ENCODE peak calls at places on chromosomes 16 and 17, in seven cellular contexts. One of them, this sample, is unnamed. For H3K4me1, the result is how much of the 10 kb centered on the place peaks cover.

GRCh38 chr17:42276609-42277341 is 584 bp upstream of the STAT5B start:
- DNase-seq in gastrocnemius medialis: peak
- DNase-seq in IMR-90: peak
- DNase-seq in GM12878: no peak
- DNase-seq in heart left ventricle: peak
- DNase-seq in endothelial cell of umbilical vein: peak
- DNase-seq in HCT116: no peak
- DNase-seq in this sample: no peak

GRCh38 chr17:51908841-51909537 is 249.5 kb downstream of the CA10 start:
- DNase-seq in gastrocnemius medialis: no peak
- DNase-seq in IMR-90: no peak
- DNase-seq in GM12878: no peak
- DNase-seq in heart left ventricle: no peak
- DNase-seq in endothelial cell of umbilical vein: no peak
- DNase-seq in HCT116: no peak
- DNase-seq in this sample: no peak

GRCh38 chr16:71424626-71425025 is 17.2 kb downstream of the TLE7 start:
- DNase-seq in gastrocnemius medialis: no peak
- DNase-seq in IMR-90: no peak
- DNase-seq in GM12878: no peak
- DNase-seq in heart left ventricle: no peak
- DNase-seq in endothelial cell of umbilical vein: no peak
- DNase-seq in HCT116: no peak
- DNase-seq in this sample: no peak

GRCh38 chr17:69059458-69060205 is 1.1 kb downstream of the ABCA9 start:
- DNase-seq in gastrocnemius medialis: no peak
- DNase-seq in IMR-90: no peak
- DNase-seq in GM12878: no peak
- DNase-seq in heart left ventricle: no peak
- DNase-seq in endothelial cell of umbilical vein: peak
- DNase-seq in HCT116: no peak
- DNase-seq in this sample: no peak

GRCh38 chr16:70805380-70805779 is 4.4 kb upstream of the VAC14 start:
- DNase-seq in gastrocnemius medialis: no peak
- DNase-seq in IMR-90: peak
- DNase-seq in GM12878: no peak
- DNase-seq in heart left ventricle: no peak
- DNase-seq in endothelial cell of umbilical vein: no peak
- DNase-seq in HCT116: no peak
- DNase-seq in this sample: no peak

GRCh38 chr17:73091770-73092517 is 544 bp downstream of the SLC39A11 start:
- DNase-seq in gastrocnemius medialis: peak
- DNase-seq in IMR-90: peak
- DNase-seq in GM12878: no peak
- DNase-seq in heart left ventricle: no peak
- DNase-seq in endothelial cell of umbilical vein: peak
- DNase-seq in HCT116: no peak
- DNase-seq in this sample: peak

GRCh38 chr16:49921791-49922456 is 66.0 kb upstream of the ZNF423 start:
- DNase-seq in gastrocnemius medialis: peak
- DNase-seq in IMR-90: peak
- DNase-seq in GM12878: no peak
- DNase-seq in heart left ventricle: peak
- DNase-seq in endothelial cell of umbilical vein: peak
- DNase-seq in HCT116: peak
- DNase-seq in this sample: peak

GRCh38 chr16:81745704-81746558 is 33.2 kb upstream of the PLCG2 start:
- DNase-seq in gastrocnemius medialis: peak
- DNase-seq in IMR-90: peak
- DNase-seq in GM12878: no peak
- DNase-seq in heart left ventricle: peak
- DNase-seq in endothelial cell of umbilical vein: peak
- DNase-seq in HCT116: peak
- DNase-seq in this sample: peak

GRCh38 chr17:55817273-55817709 is 66.4 kb downstream of the PCTP start:
- DNase-seq in gastrocnemius medialis: no peak
- DNase-seq in IMR-90: no peak
- DNase-seq in GM12878: no peak
- DNase-seq in heart left ventricle: no peak
- DNase-seq in endothelial cell of umbilical vein: no peak
- DNase-seq in HCT116: no peak
- DNase-seq in this sample: no peak

GRCh38 chr16:11395008-11395948 is 50.0 kb downstream of the RMI2 start:
- DNase-seq in gastrocnemius medialis: peak
- DNase-seq in IMR-90: no peak
- DNase-seq in GM12878: no peak
- DNase-seq in heart left ventricle: no peak
- DNase-seq in endothelial cell of umbilical vein: no peak
- DNase-seq in HCT116: no peak
- DNase-seq in this sample: peak

GRCh38 chr17:75540923-75541503 is 15.5 kb downstream of the LLGL2 start:
- DNase-seq in gastrocnemius medialis: no peak
- DNase-seq in IMR-90: no peak
- DNase-seq in GM12878: no peak
- DNase-seq in heart left ventricle: no peak
- DNase-seq in endothelial cell of umbilical vein: no peak
- DNase-seq in HCT116: no peak
- DNase-seq in this sample: no peak

GRCh38 chr17:49316889-49317288 is 45.2 kb downstream of the ZNF652 start:
- DNase-seq in gastrocnemius medialis: no peak
- DNase-seq in IMR-90: no peak
- DNase-seq in GM12878: no peak
- DNase-seq in heart left ventricle: no peak
- DNase-seq in endothelial cell of umbilical vein: no peak
- DNase-seq in HCT116: no peak
- DNase-seq in this sample: no peak

GRCh38 chr17:63927464-63928171 is 4.5 kb downstream of the CD79B start:
- DNase-seq in gastrocnemius medialis: no peak
- DNase-seq in IMR-90: no peak
- DNase-seq in GM12878: no peak
- DNase-seq in heart left ventricle: no peak
- DNase-seq in endothelial cell of umbilical vein: no peak
- DNase-seq in HCT116: no peak
- DNase-seq in this sample: no peak

GRCh38 chr17:4229627-4230026 is 34.2 kb downstream of the ANKFY1 start:
- DNase-seq in gastrocnemius medialis: peak
- DNase-seq in IMR-90: peak
- DNase-seq in GM12878: no peak
- DNase-seq in heart left ventricle: no peak
- DNase-seq in endothelial cell of umbilical vein: no peak
- DNase-seq in HCT116: no peak
- DNase-seq in this sample: peak

GRCh38 chr16:86575754-86576557 is 2.4 kb upstream of the FOXL1 start:
- DNase-seq in gastrocnemius medialis: peak
- DNase-seq in IMR-90: peak
- DNase-seq in GM12878: no peak
- DNase-seq in heart left ventricle: peak
- DNase-seq in endothelial cell of umbilical vein: peak
- DNase-seq in HCT116: peak
- DNase-seq in this sample: no peak

GRCh38 chr17:8552582-8553320 is 77.8 kb downstream of the MYH10 start:
- DNase-seq in gastrocnemius medialis: no peak
- DNase-seq in IMR-90: peak
- DNase-seq in GM12878: no peak
- DNase-seq in heart left ventricle: no peak
- DNase-seq in endothelial cell of umbilical vein: no peak
- DNase-seq in HCT116: no peak
- DNase-seq in this sample: no peak

GRCh38 chr16:76459111-76459510 is 181.9 kb downstream of the CNTNAP4 start:
- DNase-seq in gastrocnemius medialis: no peak
- DNase-seq in IMR-90: no peak
- DNase-seq in GM12878: no peak
- DNase-seq in heart left ventricle: no peak
- DNase-seq in endothelial cell of umbilical vein: no peak
- DNase-seq in HCT116: no peak
- DNase-seq in this sample: no peak

GRCh38 chr16:63447121-63447520 is 1410.9 kb upstream of the CDH8 start:
- DNase-seq in gastrocnemius medialis: no peak
- DNase-seq in IMR-90: no peak
- DNase-seq in GM12878: no peak
- DNase-seq in heart left ventricle: no peak
- DNase-seq in endothelial cell of umbilical vein: no peak
- DNase-seq in HCT116: no peak
- DNase-seq in this sample: no peak

GRCh38 chr17:76517638-76518038 is 16.4 kb upstream of the RHBDF2 start:
- DNase-seq in gastrocnemius medialis: no peak
- DNase-seq in IMR-90: no peak
- DNase-seq in GM12878: no peak
- DNase-seq in heart left ventricle: no peak
- DNase-seq in endothelial cell of umbilical vein: no peak
- DNase-seq in HCT116: no peak
- DNase-seq in this sample: no peak

GRCh38 chr17:70111201-70111600 is 36.2 kb downstream of the KCNJ16 start:
- DNase-seq in gastrocnemius medialis: no peak
- DNase-seq in IMR-90: no peak
- DNase-seq in GM12878: no peak
- DNase-seq in heart left ventricle: no peak
- DNase-seq in endothelial cell of umbilical vein: no peak
- DNase-seq in HCT116: no peak
- DNase-seq in this sample: no peak
- H3K4me1 ChIP-seq in gastrocnemius medialis: under half
- H3K4me1 ChIP-seq in IMR-90: under half
- H3K4me1 ChIP-seq in GM12878: under half
- H3K4me1 ChIP-seq in heart left ventricle: under half
- H3K4me1 ChIP-seq in endothelial cell of umbilical vein: under half
- H3K4me1 ChIP-seq in HCT116: under half
- H3K4me1 ChIP-seq in this sample: under half

GRCh38 chr17:19361975-19362292 is 589 bp downstream of the B9D1 start:
- DNase-seq in gastrocnemius medialis: no peak
- DNase-seq in IMR-90: no peak
- DNase-seq in GM12878: no peak
- DNase-seq in heart left ventricle: no peak
- DNase-seq in endothelial cell of umbilical vein: no peak
- DNase-seq in HCT116: no peak
- DNase-seq in this sample: no peak

GRCh38 chr17:19363460-19364035 is 1.0 kb upstream of the B9D1 start:
- DNase-seq in gastrocnemius medialis: no peak
- DNase-seq in IMR-90: no peak
- DNase-seq in GM12878: no peak
- DNase-seq in heart left ventricle: no peak
- DNase-seq in endothelial cell of umbilical vein: no peak
- DNase-seq in HCT116: no peak
- DNase-seq in this sample: no peak

GRCh38 chr17:19361326-19361725 is 1.2 kb downstream of the B9D1 start:
- DNase-seq in gastrocnemius medialis: no peak
- DNase-seq in IMR-90: no peak
- DNase-seq in GM12878: no peak
- DNase-seq in heart left ventricle: no peak
- DNase-seq in endothelial cell of umbilical vein: no peak
- DNase-seq in HCT116: no peak
- DNase-seq in this sample: no peak

GRCh38 chr17:19363114-19363438 is 553 bp upstream of the B9D1 start:
- DNase-seq in gastrocnemius medialis: no peak
- DNase-seq in IMR-90: no peak
- DNase-seq in GM12878: no peak
- DNase-seq in heart left ventricle: no peak
- DNase-seq in endothelial cell of umbilical vein: no peak
- DNase-seq in HCT116: no peak
- DNase-seq in this sample: no peak

DNA sequence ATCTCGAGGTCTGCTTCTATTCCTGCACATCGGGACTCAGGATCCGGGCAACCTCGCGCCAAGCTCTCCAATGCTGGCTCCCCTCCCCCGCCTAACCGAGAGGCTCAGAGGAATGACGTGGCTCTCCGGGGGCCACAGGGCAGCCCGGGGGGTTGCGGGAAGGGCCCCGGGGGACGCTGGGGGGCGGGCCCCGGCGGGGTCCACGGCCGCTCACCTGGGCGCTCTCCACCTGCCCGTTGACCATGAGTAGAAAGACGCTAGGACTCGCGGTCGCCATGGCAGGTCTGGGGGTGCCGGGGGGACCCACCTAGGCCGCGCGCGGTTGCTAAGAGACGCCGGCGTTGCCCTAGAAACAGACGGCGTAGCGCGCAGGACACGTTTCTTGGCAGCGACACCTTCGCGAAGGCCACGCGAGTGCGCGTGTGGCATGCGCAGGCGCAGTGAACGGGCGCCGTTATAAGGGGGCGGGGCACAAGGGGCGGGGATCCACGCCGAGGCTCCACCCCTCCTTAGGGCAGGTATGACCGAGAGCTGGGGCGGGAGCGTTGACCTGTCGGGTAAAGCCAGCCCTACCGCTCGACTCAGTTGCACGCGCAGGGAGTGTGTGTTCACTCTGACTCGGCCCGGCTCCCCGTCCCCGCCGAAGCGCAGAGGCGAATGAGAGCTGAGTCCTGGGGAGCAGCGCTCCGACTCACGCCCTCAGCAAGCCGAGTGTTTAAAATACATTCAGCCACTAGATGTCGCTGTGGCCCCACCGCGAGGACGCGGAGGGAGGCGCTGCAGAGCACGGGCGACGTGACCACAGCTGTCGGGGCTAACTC is at the start of gene B9D1:
- DNase-seq in gastrocnemius medialis: peak
- DNase-seq in IMR-90: peak
- DNase-seq in GM12878: peak
- DNase-seq in heart left ventricle: peak
- DNase-seq in endothelial cell of umbilical vein: peak
- DNase-seq in HCT116: peak
- DNase-seq in this sample: peak
- TF ChIP-seq POLR2A in gastrocnemius medialis: peak
- TF ChIP-seq POLR2A in IMR-90: peak
- TF ChIP-seq POLR2A in GM12878: peak
- TF ChIP-seq POLR2A in heart left ventricle: peak
- TF ChIP-seq POLR2A in endothelial cell of umbilical vein: peak
- TF ChIP-seq POLR2A in HCT116: peak
- TF ChIP-seq POLR2A in this sample: no peak

GRCh38 chr17:46175891-46176290 is 17.3 kb downstream of the KANSL1 start:
- DNase-seq in gastrocnemius medialis: no peak
- DNase-seq in IMR-90: peak
- DNase-seq in GM12878: no peak
- DNase-seq in heart left ventricle: no peak
- DNase-seq in endothelial cell of umbilical vein: no peak
- DNase-seq in HCT116: no peak
- DNase-seq in this sample: no peak

GRCh38 chr17:46171939-46172338 is 21.3 kb downstream of the KANSL1 start:
- DNase-seq in gastrocnemius medialis: no peak
- DNase-seq in IMR-90: no peak
- DNase-seq in GM12878: no peak
- DNase-seq in heart left ventricle: no peak
- DNase-seq in endothelial cell of umbilical vein: no peak
- DNase-seq in HCT116: no peak
- DNase-seq in this sample: no peak

GRCh38 chr17:46169913-46170312 is 23.3 kb downstream of the KANSL1 start:
- DNase-seq in gastrocnemius medialis: no peak
- DNase-seq in IMR-90: no peak
- DNase-seq in GM12878: no peak
- DNase-seq in heart left ventricle: no peak
- DNase-seq in endothelial cell of umbilical vein: no peak
- DNase-seq in HCT116: no peak
- DNase-seq in this sample: no peak

GRCh38 chr17:46170609-46171432 is 22.4 kb downstream of the KANSL1 start:
- DNase-seq in gastrocnemius medialis: peak
- DNase-seq in IMR-90: no peak
- DNase-seq in GM12878: no peak
- DNase-seq in heart left ventricle: no peak
- DNase-seq in endothelial cell of umbilical vein: no peak
- DNase-seq in HCT116: no peak
- DNase-seq in this sample: no peak

GRCh38 chr17:46173153-46173552 is 20.1 kb downstream of the KANSL1 start:
- DNase-seq in gastrocnemius medialis: no peak
- DNase-seq in IMR-90: no peak
- DNase-seq in GM12878: no peak
- DNase-seq in heart left ventricle: no peak
- DNase-seq in endothelial cell of umbilical vein: no peak
- DNase-seq in HCT116: no peak
- DNase-seq in this sample: no peak
- H3K4me1 ChIP-seq in gastrocnemius medialis: half or more
- H3K4me1 ChIP-seq in IMR-90: under half
- H3K4me1 ChIP-seq in GM12878: under half
- H3K4me1 ChIP-seq in heart left ventricle: under half
- H3K4me1 ChIP-seq in endothelial cell of umbilical vein: under half
- H3K4me1 ChIP-seq in HCT116: under half
- H3K4me1 ChIP-seq in this sample: under half

GRCh38 chr17:28951991-28952975 is 965 bp upstream of the PHF12 start:
- DNase-seq in gastrocnemius medialis: peak
- DNase-seq in IMR-90: peak
- DNase-seq in GM12878: peak
- DNase-seq in heart left ventricle: peak
- DNase-seq in endothelial cell of umbilical vein: peak
- DNase-seq in HCT116: peak
- DNase-seq in this sample: peak
- TF ChIP-seq POLR2A in gastrocnemius medialis: peak
- TF ChIP-seq POLR2A in IMR-90: no peak
- TF ChIP-seq POLR2A in GM12878: peak
- TF ChIP-seq POLR2A in heart left ventricle: peak
- TF ChIP-seq POLR2A in endothelial cell of umbilical vein: peak
- TF ChIP-seq POLR2A in HCT116: peak
- TF ChIP-seq POLR2A in this sample: peak

This sample was measured in prostate gland.